ENCODE peak calls at places on chromosomes 3 and 15, in seven cellular contexts. S, M, L, N, U, J and R are unnamed samples.
A peak's percentile ranks its signal among the peaks of the same experiment; 100 is the strongest.

GRCh38 chr3:74390121-74390870 is 224.2 kb downstream of the CNTN3 start:
- DNase-seq in L (no peak), N (peak; percentile 1), U (no peak), S (no peak), M (no peak), J (no peak), R (no peak)

GRCh38 chr3:38610436-38610835 is 39.1 kb downstream of the SCN5A start:
- DNase-seq in J (no peak), U (no peak), S (no peak), L (no peak), M (no peak), N (no peak), R (no peak)

GRCh38 chr3:128408693-128409620 is 57.7 kb downstream of the DNAJB8 start:
- DNase-seq in U (peak; percentile 42), J (no peak), S (peak; percentile 73), L (no peak), M (no peak), N (no peak), R (no peak)

GRCh38 chr3:104586344-104586743 is 780.4 kb upstream of the ALCAM start:
- DNase-seq in J (no peak), S (no peak), U (no peak), M (no peak), L (no peak), N (no peak), R (no peak)

GRCh38 chr15:65110676-65111292 is 4.2 kb downstream of the UBAP1L start:
- DNase-seq in S (no peak), L (no peak), M (no peak), U (no peak), J (no peak), N (peak; percentile 74), R (no peak)

GRCh38 chr3:11969986-11970385 is 34.2 kb upstream of the SYN2 start:
- DNase-seq in U (no peak), N (no peak), S (no peak), M (no peak), L (no peak), J (no peak), R (no peak)

GRCh38 chr3:101602731-101603130 is 28.8 kb downstream of the PCNP start:
- DNase-seq in M (no peak), L (no peak), S (no peak), J (no peak), N (no peak), U (no peak), R (no peak)

GRCh38 chr3:172536505-172536904 is 13.3 kb upstream of the TNFSF10 start:
- DNase-seq in J (no peak), M (no peak), U (no peak), L (no peak), N (no peak), S (no peak), R (no peak)

GRCh38 chr3:44045476-44046275 is 196.0 kb upstream of the TOPAZ1 start:
- DNase-seq in S (no peak), J (no peak), M (no peak), L (no peak), N (peak; percentile 31), U (no peak), R (peak; percentile 66)

GRCh38 chr3:187750513-187751123 is 5.3 kb upstream of the BCL6 start:
- DNase-seq in S (no peak), L (no peak), J (no peak), N (peak; percentile 32), U (no peak), M (no peak), R (no peak)

GRCh38 chr3:124919756-124920155 is 14.8 kb downstream of the MUC13 start:
- DNase-seq in U (no peak), L (no peak), J (no peak), S (no peak), N (peak; percentile 35), M (no peak), R (no peak)

GRCh38 chr3:140093742-140094141 is 158.8 kb downstream of the CLSTN2 start:
- DNase-seq in M (no peak), J (peak; percentile 91), S (no peak), U (no peak), N (peak; percentile 87), L (no peak), R (no peak)

GRCh38 chr3:116000315-116000714 is 377.0 kb downstream of the GAP43 start:
- DNase-seq in J (no peak), N (peak; percentile 97), U (no peak), M (no peak), S (no peak), L (peak; percentile 39), R (no peak)

GRCh38 chr15:69524296-69524695 is 71.7 kb downstream of the RPLP1 start:
- DNase-seq in L (no peak), M (no peak), N (no peak), U (no peak), J (no peak), S (no peak), R (no peak)

GRCh38 chr3:138025553-138025952 is 15.6 kb downstream of the CLDN18 start:
- DNase-seq in J (no peak), S (no peak), N (no peak), L (no peak), U (no peak), M (no peak), R (no peak)

GRCh38 chr15:78083687-78084358 is 6.3 kb upstream of the TBC1D2B start:
- DNase-seq in M (no peak), S (no peak), L (no peak), N (no peak), J (no peak), U (no peak), R (no peak)

GRCh38 chr3:166634091-166634746 is 745.9 kb downstream of the ZBBX start:
- DNase-seq in N (no peak), J (no peak), S (no peak), U (no peak), L (no peak), M (no peak), R (no peak)

GRCh38 chr3:158488670-158489069 is 82.3 kb upstream of the MLF1 start:
- DNase-seq in L (no peak), J (no peak), M (no peak), S (no peak), N (peak; percentile 23), U (no peak), R (no peak)

GRCh38 chr3:131401978-131402377 is 20.4 kb downstream of the NUDT16 start:
- DNase-seq in L (no peak), U (no peak), S (no peak), M (no peak), J (no peak), N (no peak), R (no peak)

GRCh38 chr3:131397889-131398288 is 16.3 kb downstream of the NUDT16 start:
- DNase-seq in L (no peak), J (no peak), N (no peak), M (no peak), U (no peak), S (no peak), R (no peak)

GRCh38 chr3:131405411-131405810 is 23.8 kb downstream of the NUDT16 start:
- DNase-seq in J (no peak), S (no peak), U (no peak), L (no peak), M (no peak), N (no peak), R (no peak)

GRCh38 chr3:131403216-131403895 is 21.8 kb downstream of the NUDT16 start:
- DNase-seq in M (no peak), U (no peak), L (no peak), S (no peak), J (no peak), N (no peak), R (no peak)

DNA sequence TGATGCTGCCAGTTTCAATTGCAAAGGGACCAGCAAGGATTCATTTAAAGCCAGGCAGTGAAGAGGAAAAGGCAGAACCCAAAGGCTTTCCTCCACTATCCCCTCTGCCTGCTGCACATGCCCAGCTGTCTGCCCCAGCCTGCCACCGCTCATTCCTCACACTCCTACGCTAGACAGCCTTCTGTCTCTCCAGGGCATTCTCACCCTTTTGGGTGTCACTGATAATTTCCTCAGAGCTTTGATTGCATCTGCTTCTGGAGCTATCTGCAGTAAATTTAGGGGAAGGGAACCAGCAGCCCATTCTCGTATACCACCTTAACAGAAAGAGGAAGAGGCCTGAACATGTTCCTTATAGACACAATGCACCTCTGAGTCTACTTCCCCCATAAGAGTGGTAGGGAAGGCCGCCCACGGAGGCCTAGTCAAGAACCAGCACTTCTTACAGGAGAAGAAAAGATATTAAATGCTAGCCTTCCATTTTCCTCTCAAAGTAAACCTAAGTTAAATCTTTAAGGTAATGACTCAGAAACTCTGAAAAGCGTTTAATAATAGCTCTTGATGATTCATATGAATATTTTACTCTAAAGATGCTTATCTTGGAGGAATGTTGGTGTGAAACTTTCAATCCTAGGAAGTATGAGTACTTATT is 20.9 kb downstream of the NUDT16 start:
- DNase-seq in L (no peak), N (peak; percentile 85), S (no peak), U (no peak), M (no peak), J (no peak), R (no peak)
- TF ChIP-seq CTCF in L (no peak), N (no peak), S (no peak), U (no peak), M (no peak), J (no peak), R (no peak)

DNA sequence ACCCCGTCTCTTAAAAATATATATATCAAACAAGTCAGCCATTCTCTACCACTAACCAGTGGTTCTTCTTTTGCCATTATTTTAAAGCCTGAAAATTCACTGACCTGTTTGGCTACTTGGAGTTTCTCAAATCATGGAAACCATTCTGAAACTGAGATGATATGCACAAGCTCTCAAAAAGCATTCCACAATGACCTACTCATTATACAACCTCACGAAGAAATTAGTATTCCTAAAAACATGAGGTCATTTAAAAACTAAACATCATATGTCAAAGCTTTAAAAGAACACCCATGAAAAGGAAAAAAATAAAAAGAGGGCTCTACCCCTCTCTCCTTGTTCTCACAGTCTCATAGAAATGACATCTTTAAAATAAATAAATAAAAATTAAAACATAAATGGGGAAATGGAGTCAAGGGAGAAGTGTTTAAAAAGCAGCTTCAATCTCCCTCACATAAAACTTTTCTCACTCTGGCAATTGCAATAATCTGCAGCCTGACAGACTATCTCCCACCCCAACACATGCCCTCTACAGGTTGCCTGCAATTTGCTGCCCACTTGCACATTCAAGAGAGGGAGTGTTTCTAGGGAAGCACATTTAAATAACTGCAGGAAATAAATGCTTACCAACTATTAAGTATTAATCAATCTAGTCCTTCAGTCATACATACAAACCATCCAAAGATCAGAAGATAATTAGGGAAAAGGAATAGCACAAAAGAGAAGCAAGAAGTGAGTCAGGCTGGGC is 73.3 kb downstream of the TRANK1 start:
- DNase-seq in J (no peak), U (no peak), S (no peak), M (no peak), L (no peak), N (no peak), R (no peak)
- TF ChIP-seq CTCF in J (no peak), U (no peak), S (no peak), M (no peak), L (no peak), N (no peak), R (no peak)

GRCh38 chr3:14549256-14549931 is 9.3 kb upstream of the GRIP2 start:
- DNase-seq in U (no peak), J (no peak), N (peak; percentile 14), L (peak; percentile 63), S (no peak), M (no peak), R (no peak)
- TF ChIP-seq CTCF in U (peak; percentile 29), J (no peak), N (peak; percentile 16), L (peak; percentile 31), S (no peak), M (peak; percentile 48), R (no peak)

DNA sequence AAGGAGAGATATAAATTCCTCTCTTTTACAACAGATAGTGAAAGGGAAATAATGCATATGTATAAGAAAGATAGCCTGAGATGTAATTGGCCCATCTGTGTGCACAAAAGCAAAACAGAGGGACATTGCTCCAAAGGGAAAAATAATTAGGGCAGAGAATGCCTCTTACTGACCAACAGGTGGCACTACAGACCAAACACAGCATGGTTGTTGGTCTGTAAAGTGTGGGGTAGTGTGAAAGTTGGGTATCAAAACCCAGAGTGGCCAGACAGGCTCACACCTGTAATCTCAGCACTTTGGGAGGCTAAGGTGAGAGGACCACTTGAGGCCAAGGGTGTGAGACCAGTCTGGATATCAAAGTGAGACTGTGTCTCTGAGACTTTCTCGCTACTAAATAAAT is 4.5 kb upstream of the TLNRD1 start:
- DNase-seq in U (no peak), J (no peak), M (no peak), N (no peak), L (no peak), S (no peak), R (no peak)
- TF ChIP-seq CTCF in U (peak; percentile 46), J (peak; percentile 30), M (peak; percentile 62), N (peak; percentile 50), L (peak; percentile 28), S (no peak), R (no peak)